ENCODE peak calls at places on chromosomes 11 and 22, in nine cellular contexts. W is T follicular helper cell, N is GM23248, Z is dorsolateral prefrontal cortex, U is activated T-cell treated with anti-CD3 and anti-CD28 coated beads for 48 hours, M is KG1, J is progenitor cell of endocrine pancreas, O is pulmonary artery endothelial cell, E is colonic mucosa. L is an unnamed sample.

GRCh38 chr22:32823024-32823730 is 21.7 kb downstream of the TIMP3 start:
- DNase-seq in W (no peak), N (no peak), Z (no peak), U (no peak), M (no peak), J (peak; percentile 37), O (no peak), E (peak; percentile 48), L (peak; percentile 71)

GRCh38 chr11:1565173-1565903 is 6.7 kb downstream of the DUSP8 start:
- DNase-seq in W (no peak), N (no peak), Z (no peak), U (no peak), M (no peak), J (no peak), O (no peak), E (no peak), L (no peak)

GRCh38 chr11:126080206-126080941 is 17.7 kb upstream of the CDON start:
- DNase-seq in W (no peak), N (peak; percentile 47), Z (no peak), U (no peak), M (no peak), J (no peak), O (no peak), E (no peak), L (no peak)

GRCh38 chr22:17590586-17590985 is 27.3 kb downstream of the SLC25A18 start:
- DNase-seq in W (no peak), N (no peak), Z (peak; percentile 3), U (no peak), M (no peak), J (no peak), O (no peak), E (no peak), L (no peak)

GRCh38 chr11:46675949-46676348 is 24.5 kb downstream of the ARHGAP1 start:
- DNase-seq in W (no peak), N (no peak), Z (no peak), U (no peak), M (no peak), J (no peak), O (no peak), E (no peak), L (no peak)

GRCh38 chr11:73622920-73623593 is 23.3 kb upstream of the PLEKHB1 start:
- DNase-seq in W (no peak), N (peak; percentile 12), Z (no peak), U (no peak), M (no peak), J (no peak), O (no peak), E (no peak), L (no peak)

GRCh38 chr22:22576244-22576988 is 17.4 kb upstream of the PRAME start:
- DNase-seq in W (no peak), N (peak; percentile 68), Z (no peak), U (peak; percentile 17), M (no peak), J (peak; percentile 67), O (no peak), E (peak; percentile 39), L (peak; percentile 71)

GRCh38 chr11:123253909-123254308 is 58.9 kb upstream of the CLMP start:
- DNase-seq in W (no peak), N (peak; percentile 37), Z (no peak), U (no peak), M (no peak), J (no peak), O (no peak), E (no peak), L (no peak)

GRCh38 chr11:70164705-70165104 is 38.4 kb upstream of the FADD start:
- DNase-seq in W (no peak), N (no peak), Z (no peak), U (no peak), M (no peak), J (no peak), O (no peak), E (no peak), L (no peak)

L was measured in Karpas-422.